ENCODE peak calls at places on chromosomes 7 and 10, in eight cellular contexts. X, U, V, Z, Q, A, B and W are unnamed samples. For H3K4me1, the result is how much of the 10 kb centered on the place peaks cover.

GRCh38 chr7:142438235-142438922 is 180.5 kb upstream of the PRSS58 start:
- DNase-seq in X (peak), U (no peak), V (no peak), Z (peak), Q (no peak), A (peak), B (peak), W (no peak)

GRCh38 chr10:128054163-128054970 is 71.9 kb downstream of the MKI67 start:
- DNase-seq in X (no peak), U (no peak), V (no peak), Z (no peak), Q (no peak), A (no peak), B (peak), W (no peak)

GRCh38 chr7:137880432-137880831 is 33.7 kb upstream of the DGKI start:
- DNase-seq in X (no peak), U (no peak), V (no peak), Z (no peak), Q (no peak), A (no peak), B (no peak), W (no peak)

GRCh38 chr7:6160191-6160623 is 112.2 kb downstream of the CYTH3 start:
- DNase-seq in X (peak), U (peak), V (no peak), Z (peak), Q (peak), A (peak), B (peak), W (peak)

GRCh38 chr10:135601-136464 is 578 bp downstream of the ZMYND11 start:
- DNase-seq in X (peak), U (peak), V (peak), Z (peak), Q (peak), A (peak), B (peak), W (no peak)

GRCh38 chr7:131381069-131381838 is 53.6 kb downstream of the MKLN1 start:
- DNase-seq in X (no peak), U (no peak), V (no peak), Z (no peak), Q (no peak), A (no peak), B (no peak), W (no peak)

GRCh38 chr7:75737856-75738603 is 711 bp downstream of the HIP1 start:
- DNase-seq in X (no peak), U (peak), V (no peak), Z (no peak), Q (no peak), A (peak), B (peak), W (no peak)

GRCh38 chr10:90871761-90872647 is at the start of gene RPP30:
- DNase-seq in X (peak), U (peak), V (peak), Z (peak), Q (peak), A (peak), B (peak), W (peak)

GRCh38 chr10:93180402-93181040 is 106.8 kb downstream of the CYP26A1 start:
- DNase-seq in X (peak), U (no peak), V (no peak), Z (no peak), Q (no peak), A (no peak), B (peak), W (peak)

GRCh38 chr7:132318338-132319318 is 257.6 kb downstream of the PLXNA4 start:
- DNase-seq in X (peak), U (peak), V (peak), Z (peak), Q (peak), A (peak), B (peak), W (peak)

GRCh38 chr7:139396323-139396951 is 36.7 kb downstream of the LUC7L2 start:
- DNase-seq in X (no peak), U (no peak), V (no peak), Z (no peak), Q (no peak), A (no peak), B (no peak), W (no peak)

GRCh38 chr7:142798451-142799438 is 28.0 kb downstream of the PRSS2 start:
- DNase-seq in X (no peak), U (no peak), V (no peak), Z (no peak), Q (no peak), A (no peak), B (no peak), W (peak)

GRCh38 chr10:59995862-59996261 is 89.5 kb upstream of the CCDC6 start:
- DNase-seq in X (no peak), U (no peak), V (no peak), Z (no peak), Q (no peak), A (no peak), B (no peak), W (no peak)

GRCh38 chr7:100433276-100433591 is 3.1 kb downstream of the PPP1R35 start:
- DNase-seq in X (no peak), U (no peak), V (no peak), Z (no peak), Q (no peak), A (no peak), B (no peak), W (no peak)

GRCh38 chr10:96496281-96496925 is 17.3 kb downstream of the TLL2 start:
- DNase-seq in X (no peak), U (no peak), V (no peak), Z (no peak), Q (no peak), A (peak), B (no peak), W (peak)

GRCh38 chr7:70696139-70696782 is 435.7 kb upstream of the GALNT17 start:
- DNase-seq in X (peak), U (no peak), V (no peak), Z (peak), Q (no peak), A (peak), B (no peak), W (no peak)

GRCh38 chr10:113895018-113895417 is 40.6 kb downstream of the NHLRC2 start:
- DNase-seq in X (no peak), U (no peak), V (no peak), Z (no peak), Q (no peak), A (no peak), B (no peak), W (no peak)

GRCh38 chr7:22671177-22671879 is 55.7 kb upstream of the IL6 start:
- DNase-seq in X (no peak), U (no peak), V (no peak), Z (no peak), Q (no peak), A (no peak), B (no peak), W (no peak)
- H3K4me1 ChIP-seq in X (under half), U (under half), V (under half), Z (half or more), Q (under half), A (under half), B (under half), W (under half)

GRCh38 chr10:53840668-53841067 is 960.4 kb downstream of the PCDH15 start:
- DNase-seq in X (no peak), U (no peak), V (no peak), Z (no peak), Q (no peak), A (no peak), B (no peak), W (no peak)

GRCh38 chr10:53839437-53840039 is 961.5 kb downstream of the PCDH15 start:
- DNase-seq in X (no peak), U (no peak), V (no peak), Z (peak), Q (no peak), A (peak), B (no peak), W (no peak)

GRCh38 chr10:53846809-53847208 is 954.2 kb downstream of the PCDH15 start:
- DNase-seq in X (no peak), U (no peak), V (no peak), Z (no peak), Q (no peak), A (peak), B (no peak), W (no peak)

GRCh38 chr10:53841746-53842145 is 959.3 kb downstream of the PCDH15 start:
- DNase-seq in X (no peak), U (no peak), V (no peak), Z (no peak), Q (no peak), A (no peak), B (no peak), W (no peak)

DNA sequence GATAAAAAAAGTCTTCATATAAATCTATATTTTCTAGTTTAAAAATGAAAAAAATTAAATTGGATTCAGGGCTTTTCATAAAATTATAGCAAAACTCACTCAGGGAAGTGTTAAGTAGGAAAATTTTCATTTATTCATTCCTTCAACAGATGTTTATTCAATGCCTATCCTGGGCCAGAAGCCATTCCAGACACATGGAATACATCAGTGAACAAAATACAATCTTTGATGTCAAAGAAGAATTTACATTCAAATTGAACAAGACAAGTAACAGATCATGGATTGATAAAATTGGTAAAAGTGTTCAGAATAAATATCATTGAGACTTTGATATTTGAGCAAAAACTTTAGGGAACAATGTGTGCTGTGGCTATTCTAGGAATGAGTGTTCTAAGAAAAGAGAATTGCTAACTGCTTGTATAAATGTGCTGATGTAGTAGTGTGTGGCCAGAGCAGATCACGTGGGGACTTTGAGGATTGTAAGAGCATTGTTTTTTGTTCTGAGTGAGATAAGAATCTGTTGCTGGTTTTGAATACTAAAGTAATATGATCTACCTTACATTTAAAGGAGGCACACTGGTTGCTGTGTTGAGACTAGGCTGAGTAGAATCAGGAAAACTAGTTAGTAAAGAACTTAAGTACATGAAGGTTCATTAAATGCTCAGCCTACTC is 957.2 kb downstream of the PCDH15 start:
- DNase-seq in X (no peak), U (no peak), V (no peak), Z (no peak), Q (no peak), A (no peak), B (no peak), W (no peak)
- H3K4me3 ChIP-seq in X (no peak), U (no peak), V (no peak), Z (no peak), Q (no peak), A (no peak), B (no peak), W (no peak)

DNA sequence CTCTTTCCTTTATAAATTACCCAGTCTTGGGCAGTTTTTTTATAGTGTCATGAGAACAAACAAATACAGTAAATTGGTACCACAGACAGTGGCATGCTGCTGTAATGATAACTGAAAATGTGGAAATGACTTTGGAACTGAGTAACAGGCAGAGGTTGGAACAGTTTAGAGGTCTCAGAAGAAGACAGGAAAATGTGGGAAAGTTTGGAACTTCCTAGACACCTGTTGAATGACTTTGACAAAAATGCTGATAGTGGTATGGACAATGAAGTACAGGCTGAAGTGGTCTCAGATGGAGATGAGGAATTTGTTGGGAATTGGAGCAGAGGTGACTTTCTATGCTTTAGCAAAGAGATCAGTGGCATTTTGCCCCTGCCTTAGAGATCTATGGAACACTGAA is 1128.4 kb upstream of the POT1 start:
- DNase-seq in X (no peak), U (no peak), V (no peak), Z (no peak), Q (no peak), A (no peak), B (no peak), W (no peak)
- TF ChIP-seq CTCF in X (no peak), U (no peak), V (no peak), Z (no peak), Q (no peak), A (no peak), B (no peak), W (no peak)

GRCh38 chr7:44387427-44387826 is 62.0 kb upstream of the CAMK2B start:
- DNase-seq in X (no peak), U (no peak), V (no peak), Z (no peak), Q (no peak), A (no peak), B (no peak), W (peak)
- H3K4me1 ChIP-seq in X (under half), U (under half), V (under half), Z (under half), Q (under half), A (under half), B (under half), W (under half)

GRCh38 chr10:117137911-117138642 is at the start of gene VAX1:
- DNase-seq in X (no peak), U (no peak), V (no peak), Z (peak), Q (no peak), A (peak), B (no peak), W (no peak)
- H3K4me3 ChIP-seq in X (peak), U (peak), V (no peak), Z (peak), Q (peak), A (peak), B (peak), W (no peak)